ENCODE peak calls at places on chromosomes 5 and 9, in eight cellular contexts. B is epithelial cell of esophagus, X is lower lobe of right lung, T is glutamatergic neuron, Z is Calu3, O is GM10248, E is GM13976, W is heart left ventricle. F is an unnamed sample.

GRCh38 chr9:5553211-5553610 is 42.9 kb downstream of the PDCD1LG2 start:
- DNase-seq in B (peak; percentile 35), X (no peak), T (no peak), Z (no peak), O (no peak), E (no peak), W (no peak), F (no peak)

GRCh38 chr9:81819859-81820546 is 108.2 kb upstream of the SPATA31D4 start:
- DNase-seq in B (no peak), X (no peak), T (no peak), Z (no peak), O (no peak), E (no peak), W (no peak), F (no peak)

GRCh38 chr9:36731576-36731975 is 158.9 kb downstream of the MELK start:
- DNase-seq in B (no peak), X (no peak), T (no peak), Z (no peak), O (no peak), E (no peak), W (no peak), F (no peak)

GRCh38 chr9:104586496-104587180 is 12.6 kb downstream of the OR13C5 start:
- DNase-seq in B (no peak), X (no peak), T (no peak), Z (no peak), O (no peak), E (no peak), W (no peak), F (no peak)

GRCh38 chr5:147055850-147056523 is 177.4 kb upstream of the PPP2R2B start:
- DNase-seq in B (peak; percentile 8), X (no peak), T (no peak), Z (no peak), O (no peak), E (no peak), W (no peak), F (no peak)

GRCh38 chr9:127612993-127613954 is 1.2 kb downstream of the STXBP1 start:
- DNase-seq in B (peak; percentile 77), X (peak; percentile 76), T (peak; percentile 77), Z (peak; percentile 18), O (no peak), E (peak; percentile 46), W (peak; percentile 83), F (peak; percentile 65)

GRCh38 chr9:137975527-137975913 is 97.9 kb downstream of the CACNA1B start:
- DNase-seq in B (no peak), X (peak; percentile 21), T (no peak), Z (no peak), O (no peak), E (no peak), W (no peak), F (no peak)

GRCh38 chr5:16245249-16245648 is 65.7 kb upstream of the MARCHF11 start:
- DNase-seq in B (no peak), X (no peak), T (no peak), Z (no peak), O (no peak), E (no peak), W (no peak), F (no peak)

GRCh38 chr9:131255731-131256197 is 20.5 kb downstream of the FAM78A start:
- DNase-seq in B (no peak), X (no peak), T (no peak), Z (no peak), O (no peak), E (no peak), W (peak; percentile 21), F (no peak)

GRCh38 chr5:88140396-88140862 is 128.2 kb downstream of the TMEM161B start:
- DNase-seq in B (no peak), X (peak; percentile 75), T (no peak), Z (peak; percentile 69), O (no peak), E (no peak), W (no peak), F (peak; percentile 31)

GRCh38 chr5:88143693-88144218 is 124.9 kb downstream of the TMEM161B start:
- DNase-seq in B (no peak), X (peak; percentile 35), T (no peak), Z (no peak), O (peak; percentile 4), E (no peak), W (no peak), F (no peak)

GRCh38 chr5:88142801-88143692 is 125.6 kb downstream of the TMEM161B start:
- DNase-seq in B (no peak), X (no peak), T (no peak), Z (no peak), O (peak; percentile 6), E (no peak), W (no peak), F (no peak)

GRCh38 chr5:88141695-88141979 is 127.0 kb downstream of the TMEM161B start:
- DNase-seq in B (no peak), X (no peak), T (no peak), Z (no peak), O (no peak), E (no peak), W (no peak), F (no peak)

GRCh38 chr5:88140863-88141694 is 127.6 kb downstream of the TMEM161B start:
- DNase-seq in B (peak; percentile 98), X (peak; percentile 94), T (peak; percentile 97), Z (peak; percentile 99), O (peak; percentile 89), E (peak; percentile 88), W (peak; percentile 93), F (peak; percentile 99)
- TF ChIP-seq CTCF in B (peak; percentile 63), X (peak; percentile 66), T (peak; percentile 86), Z (peak; percentile 84), O (peak; percentile 81), E (peak; percentile 60), W (peak; percentile 78), F (peak; percentile 71)

GRCh38 chr5:151056367-151057306 is 24.2 kb downstream of the TNIP1 start:
- DNase-seq in B (no peak), X (no peak), T (no peak), Z (no peak), O (no peak), E (no peak), W (no peak), F (no peak)

GRCh38 chr5:151060742-151061141 is 20.1 kb downstream of the TNIP1 start:
- DNase-seq in B (no peak), X (no peak), T (no peak), Z (no peak), O (no peak), E (no peak), W (no peak), F (no peak)

GRCh38 chr5:151062405-151063135 is 18.3 kb downstream of the TNIP1 start:
- DNase-seq in B (no peak), X (no peak), T (no peak), Z (no peak), O (no peak), E (no peak), W (no peak), F (no peak)

GRCh38 chr5:151058301-151058700 is 22.5 kb downstream of the TNIP1 start:
- DNase-seq in B (no peak), X (no peak), T (no peak), Z (no peak), O (no peak), E (no peak), W (no peak), F (no peak)

GRCh38 chr5:151058891-151059611 is 21.8 kb downstream of the TNIP1 start:
- DNase-seq in B (no peak), X (no peak), T (no peak), Z (no peak), O (no peak), E (no peak), W (no peak), F (no peak)
- TF ChIP-seq CTCF in B (no peak), X (no peak), T (no peak), Z (no peak), O (peak; percentile 2), E (no peak), W (no peak), F (no peak)

DNA sequence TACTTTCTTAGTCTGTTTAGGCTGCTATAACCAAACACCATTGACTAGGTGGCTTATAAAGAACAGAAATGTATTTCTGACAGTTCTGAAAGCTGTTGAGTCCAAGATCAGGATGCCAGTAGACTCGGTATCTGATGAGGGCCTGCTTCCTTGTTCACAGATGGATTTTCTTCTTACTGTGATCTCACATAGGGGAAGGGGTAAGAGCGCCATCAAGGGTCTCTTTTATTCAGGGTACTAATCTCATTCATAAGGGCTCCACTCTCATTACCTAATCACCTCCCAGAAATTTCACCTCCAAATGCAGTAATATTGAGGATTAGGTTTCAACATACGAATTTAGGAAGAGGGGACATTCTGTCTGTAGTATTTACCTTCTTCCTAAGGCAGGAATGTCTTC is 384.0 kb upstream of the DMAC1 start:
- DNase-seq in B (no peak), X (no peak), T (no peak), Z (no peak), O (no peak), E (no peak), W (no peak), F (no peak)
- TF ChIP-seq CTCF in B (no peak), X (no peak), T (no peak), Z (no peak), O (no peak), E (no peak), W (no peak), F (no peak)

GRCh38 chr5:15103864-15104263 is 232.3 kb upstream of the ANKH start:
- DNase-seq in B (peak; percentile 69), X (no peak), T (no peak), Z (no peak), O (no peak), E (no peak), W (no peak), F (no peak)

GRCh38 chr5:15106530-15107283 is 235.1 kb upstream of the ANKH start:
- DNase-seq in B (no peak), X (no peak), T (no peak), Z (no peak), O (no peak), E (no peak), W (no peak), F (no peak)

GRCh38 chr5:15103130-15103529 is 231.6 kb upstream of the ANKH start:
- DNase-seq in B (peak; percentile 40), X (no peak), T (no peak), Z (no peak), O (no peak), E (no peak), W (no peak), F (peak; percentile 12)

GRCh38 chr5:15105799-15106393 is 234.3 kb upstream of the ANKH start:
- DNase-seq in B (peak; percentile 67), X (no peak), T (peak; percentile 62), Z (peak; percentile 50), O (peak; percentile 43), E (peak; percentile 50), W (peak; percentile 28), F (peak; percentile 56)
- TF ChIP-seq CTCF in B (peak; percentile 83), X (peak; percentile 78), T (peak; percentile 88), Z (peak; percentile 72), O (peak; percentile 79), E (peak; percentile 71), W (peak; percentile 79), F (peak; percentile 85)

GRCh38 chr5:73783823-73784222 is 157.8 kb downstream of the ARHGEF28 start:
- DNase-seq in B (peak; percentile 37), X (no peak), T (no peak), Z (no peak), O (no peak), E (no peak), W (no peak), F (no peak)
- TF ChIP-seq CTCF in B (peak; percentile 34), X (peak; percentile 35), T (no peak), Z (no peak), O (no peak), E (no peak), W (peak; percentile 54), F (no peak)

F was measured in endothelial cell.